ENCODE peak calls at places on chromosomes 16 and 17, in ten cellular contexts. X is OCI-LY7, S is tibial artery, U is body of pancreas, W is cardiac fibroblast, L is WTC11, J is endothelial cell, H is IMR-90, P is A549, I is cardiac muscle cell. K is an unnamed sample.

GRCh38 chr17:68832140-68832871 is 122.9 kb downstream of the ABCA8 start:
- DNase-seq in J (no peak), X (no peak), S (peak; percentile 48), U (peak; percentile 48), P (no peak), W (no peak), H (no peak), I (no peak), L (no peak), K (no peak)

GRCh38 chr17:44915727-44916058 is 393 bp upstream of the GFAP start:
- DNase-seq in P (no peak), S (no peak), U (peak; percentile 27), X (no peak), H (no peak), I (no peak), J (no peak), L (no peak), W (no peak), K (no peak)

GRCh38 chr16:73216932-73217331 is 169.0 kb upstream of the ZFHX3 start:
- DNase-seq in S (no peak), H (peak; percentile 44), P (no peak), W (peak; percentile 39), U (no peak), L (no peak), I (no peak), J (no peak), X (no peak), K (no peak)

GRCh38 chr17:78924481-78925151 is 571 bp downstream of the TIMP2 start:
- DNase-seq in I (peak; percentile 54), W (no peak), S (no peak), J (peak; percentile 18), H (no peak), L (peak; percentile 58), U (no peak), X (no peak), P (no peak), K (no peak)

GRCh38 chr17:9290226-9290613 is 268.9 kb downstream of the NTN1 start:
- DNase-seq in H (no peak), P (no peak), J (no peak), I (no peak), L (no peak), X (no peak), S (no peak), W (no peak), U (no peak), K (no peak)

GRCh38 chr17:49597438-49597837 is 21.8 kb downstream of the NXPH3 start:
- DNase-seq in J (no peak), P (no peak), W (no peak), S (no peak), I (no peak), X (no peak), U (no peak), L (no peak), H (no peak), K (no peak)

GRCh38 chr16:75420987-75421819 is 12.1 kb downstream of the CFDP1 start:
- DNase-seq in J (peak; percentile 80), I (peak; percentile 85), L (peak; percentile 86), P (peak; percentile 45), S (peak; percentile 62), W (peak; percentile 81), U (peak; percentile 69), X (no peak), H (peak; percentile 45), K (no peak)

GRCh38 chr16:2178321-2179106 is 17.9 kb downstream of the CASKIN1 start:
- DNase-seq in X (no peak), J (peak; percentile 72), U (no peak), W (peak; percentile 30), P (peak; percentile 60), S (no peak), L (peak; percentile 80), H (no peak), I (peak; percentile 44), K (no peak)

GRCh38 chr16:26645629-26646028 is 421.1 kb upstream of the C16orf82 start:
- DNase-seq in X (peak; percentile 80), J (peak; percentile 58), W (no peak), S (no peak), H (no peak), U (peak; percentile 11), I (no peak), P (peak; percentile 10), L (peak; percentile 80), K (no peak)

GRCh38 chr17:29117440-29117753 is 62.8 kb downstream of the MYO18A start:
- DNase-seq in P (no peak), S (no peak), H (no peak), U (no peak), J (no peak), W (no peak), X (no peak), I (no peak), L (no peak), K (no peak)

GRCh38 chr16:12794486-12795399 is 8.9 kb downstream of the CPPED1 start:
- DNase-seq in X (peak; percentile 48), S (no peak), P (no peak), W (no peak), U (peak; percentile 18), H (no peak), L (no peak), J (no peak), I (no peak), K (no peak)

DNA sequence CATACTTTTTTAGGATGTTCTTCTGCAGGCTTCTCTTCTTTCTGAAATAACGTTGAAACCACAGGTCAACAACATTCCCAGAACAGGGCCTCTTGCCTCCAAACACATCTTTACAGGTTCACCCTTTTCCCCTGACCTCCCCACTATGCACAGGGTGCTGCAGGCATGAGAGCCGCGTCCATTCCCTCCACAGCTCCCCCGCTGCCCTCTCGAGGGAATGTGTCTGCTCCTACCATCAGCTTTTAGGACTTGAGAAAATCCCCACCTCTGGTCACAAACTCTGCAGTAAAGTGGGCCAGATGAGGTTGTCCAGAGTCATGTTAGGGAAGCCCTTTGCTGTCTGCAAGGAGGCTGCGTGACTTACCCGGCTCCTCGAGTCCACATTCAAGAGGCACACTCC is 30.5 kb downstream of the DUSP14 start:
- DNase-seq in P (no peak), L (no peak), W (no peak), J (no peak), U (no peak), S (no peak), I (no peak), H (no peak), X (no peak), K (no peak)
- TF ChIP-seq CTCF in P (no peak), L (no peak), W (no peak), J (no peak), U (no peak), S (no peak), I (no peak), H (no peak), X (no peak), K (no peak)

DNA sequence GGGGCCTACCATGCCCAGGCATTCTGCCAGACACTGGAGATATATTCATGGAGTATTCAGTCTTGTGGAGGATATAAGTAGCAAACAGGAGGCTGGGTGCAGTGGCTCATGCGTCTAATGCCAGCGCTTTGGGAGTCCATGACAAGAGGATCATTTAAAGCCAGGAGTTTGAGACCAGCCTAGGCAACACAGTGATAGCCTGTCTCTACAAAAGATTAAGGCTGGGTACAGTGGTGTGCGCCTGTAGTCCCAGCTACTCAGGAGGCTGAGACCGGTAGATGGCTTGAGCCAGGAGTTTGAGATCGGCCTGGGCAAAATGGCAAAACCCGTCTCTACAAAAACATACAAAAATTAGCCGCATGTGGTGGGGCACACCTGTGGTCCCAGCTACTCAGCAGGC is 37.7 kb upstream of the CDH3 start:
- DNase-seq in H (no peak), U (no peak), S (no peak), P (no peak), X (no peak), J (no peak), W (no peak), L (no peak), I (no peak), K (no peak)
- TF ChIP-seq CTCF in H (no peak), U (no peak), S (no peak), P (no peak), X (no peak), J (no peak), W (no peak), L (no peak), I (no peak), K (no peak)

GRCh38 chr17:57086069-57086930 is 1.3 kb downstream of the AKAP1 start:
- DNase-seq in S (peak; percentile 29), P (peak; percentile 52), I (no peak), X (peak; percentile 50), L (peak; percentile 36), U (peak; percentile 33), H (peak; percentile 8), W (peak; percentile 25), J (peak; percentile 28), K (no peak)

GRCh38 chr17:57084802-57085447 is at the start of gene AKAP1:
- DNase-seq in J (peak; percentile 98), X (peak; percentile 98), S (peak; percentile 93), I (peak; percentile 96), U (peak; percentile 96), P (peak; percentile 96), W (peak; percentile 93), L (peak; percentile 96), H (peak; percentile 90), K (peak; percentile 86)

GRCh38 chr17:57088298-57088697 is 3.3 kb downstream of the AKAP1 start:
- DNase-seq in P (no peak), J (no peak), L (no peak), U (no peak), H (no peak), I (no peak), S (no peak), W (no peak), X (no peak), K (no peak)

GRCh38 chr17:57084361-57084801 is 665 bp upstream of the AKAP1 start:
- DNase-seq in S (no peak), H (peak; percentile 19), L (no peak), X (no peak), J (no peak), W (no peak), P (no peak), I (no peak), U (no peak), K (no peak)

DNA sequence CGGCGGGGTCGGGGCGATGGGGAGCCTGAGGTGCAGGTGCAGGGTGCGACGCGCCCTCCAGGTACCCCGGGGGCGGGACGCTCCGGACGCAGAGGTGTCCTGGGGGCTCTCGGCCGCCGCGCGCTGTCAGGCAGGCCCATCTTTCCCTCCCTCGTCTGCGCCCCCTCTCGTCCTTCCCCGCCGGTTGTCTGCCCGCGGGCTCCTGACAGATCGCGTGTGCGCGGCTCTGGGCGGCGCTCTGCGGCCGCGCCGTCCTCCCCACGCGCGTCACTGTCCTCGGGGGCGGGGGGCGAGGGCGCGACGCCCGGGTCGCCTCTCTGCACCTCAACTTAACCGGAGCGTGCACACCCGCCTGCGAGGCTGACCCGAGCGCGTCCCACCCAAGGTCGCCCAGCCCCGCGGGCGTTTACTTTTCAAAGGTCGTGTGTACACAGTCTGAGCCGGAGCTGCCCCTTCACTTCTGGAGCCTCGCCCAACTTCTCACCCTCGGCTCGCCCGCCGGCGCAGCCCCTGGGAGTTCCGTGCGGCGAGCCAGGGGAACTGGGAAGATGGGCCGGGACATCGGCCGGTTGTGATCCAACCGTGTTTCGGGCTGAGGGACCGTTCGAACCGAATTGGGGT is 512 bp downstream of the AKAP1 start:
- DNase-seq in P (peak; percentile 61), J (peak; percentile 66), H (peak; percentile 23), U (peak; percentile 67), W (peak; percentile 27), S (peak; percentile 54), X (peak; percentile 69), I (peak; percentile 36), L (peak; percentile 56), K (no peak)
- TF ChIP-seq CTCF in P (peak; percentile 27), J (no peak), H (peak; percentile 32), U (no peak), W (no peak), S (no peak), X (peak; percentile 50), I (peak; percentile 17), L (no peak), K (peak; percentile 8)

GRCh38 chr17:41687828-41688640 is 651 bp upstream of the EIF1 start:
- DNase-seq in W (no peak), P (peak; percentile 75), U (peak; percentile 71), S (peak; percentile 57), X (peak; percentile 68), J (peak; percentile 25), L (no peak), I (peak; percentile 44), H (peak; percentile 15), K (no peak)
- TF ChIP-seq CTCF in W (no peak), P (peak; percentile 89), U (no peak), S (no peak), X (peak; percentile 93), J (no peak), L (no peak), I (peak; percentile 20), H (peak; percentile 19), K (peak; percentile 22)

K was measured in AG09319.